ENCODE peak calls at places on chromosomes 13 and 19, in five cellular contexts. G is neuronal stem cell; N is astrocyte; P is CD4-positive, alpha-beta memory T cell; K is cardiac muscle cell. L is an unnamed sample. For H3K4me1, the result is how much of the 10 kb centered on the place peaks cover.

GRCh38 chr19:31066385-31066784 is 282.9 kb downstream of the TSHZ3 start:
- DNase-seq in G (no peak), N (peak), P (no peak), K (peak), L (no peak)

GRCh38 chr19:16380314-16380695 is 55.7 kb downstream of the KLF2 start:
- DNase-seq in G (no peak), N (no peak), P (no peak), K (no peak), L (no peak)

GRCh38 chr19:39197808-39198207 is 1.0 kb downstream of the NCCRP1 start:
- DNase-seq in G (no peak), N (no peak), P (no peak), K (no peak), L (no peak)

GRCh38 chr19:46944918-46945628 is 74.6 kb upstream of the NPAS1 start:
- DNase-seq in G (peak), N (peak), P (no peak), K (peak), L (no peak)

GRCh38 chr13:25169951-25170553 is 2.0 kb downstream of the AMER2 start:
- DNase-seq in G (no peak), N (no peak), P (no peak), K (no peak), L (no peak)

GRCh38 chr19:17445526-17446165 is 2.8 kb downstream of the TMEM221 start:
- DNase-seq in G (no peak), N (no peak), P (no peak), K (no peak), L (no peak)

GRCh38 chr19:28334419-28334818 is 878.5 kb downstream of the UQCRFS1 start:
- DNase-seq in G (no peak), N (no peak), P (no peak), K (no peak), L (no peak)

GRCh38 chr19:46478356-46478986 is 7.1 kb upstream of the PNMA8A start:
- DNase-seq in G (no peak), N (peak), P (no peak), K (peak), L (no peak)

DNA sequence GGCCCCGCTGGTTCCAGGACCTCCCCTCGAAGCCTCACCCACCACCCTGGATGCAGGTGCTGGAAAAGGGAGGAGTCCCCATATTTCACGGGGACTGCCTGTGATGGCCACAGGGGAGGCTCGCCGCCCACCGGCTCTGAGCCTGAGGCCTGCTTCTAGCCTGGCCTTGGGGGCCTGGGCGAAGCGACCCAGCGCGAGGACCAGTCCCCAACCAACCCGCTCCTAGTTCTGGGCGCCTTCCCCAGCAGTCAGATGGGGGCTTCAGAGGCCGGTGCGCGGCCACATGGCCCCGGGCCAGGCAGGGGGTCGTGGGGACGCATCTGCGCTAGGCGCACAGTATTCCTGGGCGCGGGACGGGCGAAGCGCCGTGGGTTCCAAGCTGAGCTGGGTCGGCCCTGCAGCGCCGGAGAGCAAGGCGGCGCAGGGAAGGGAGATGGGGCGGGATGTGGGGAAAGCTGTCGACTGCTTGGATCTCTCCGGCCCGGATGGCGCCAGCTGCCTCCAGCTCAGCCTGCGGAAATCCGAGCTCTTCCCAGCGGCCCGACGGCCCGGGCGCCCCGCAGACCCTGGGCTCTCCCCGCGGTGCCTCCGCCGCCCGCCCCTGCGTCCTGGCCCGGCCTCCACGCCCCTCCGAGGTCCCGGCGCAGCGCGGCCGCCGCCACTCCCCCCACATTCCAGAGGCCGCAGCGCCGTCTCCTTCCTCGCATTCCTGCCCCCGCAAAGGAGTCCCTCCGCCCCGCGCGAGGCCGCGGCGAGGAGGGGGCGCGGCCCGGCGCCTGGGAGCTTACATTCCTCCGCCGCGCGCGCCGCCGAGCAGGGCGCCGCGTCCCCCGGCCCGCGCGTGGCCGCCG is at the start of gene WTIP:
- DNase-seq in G (peak), N (peak), P (no peak), K (peak), L (no peak)
- H3K27ac ChIP-seq in G (peak), N (peak), P (no peak), K (peak), L (no peak)

DNA sequence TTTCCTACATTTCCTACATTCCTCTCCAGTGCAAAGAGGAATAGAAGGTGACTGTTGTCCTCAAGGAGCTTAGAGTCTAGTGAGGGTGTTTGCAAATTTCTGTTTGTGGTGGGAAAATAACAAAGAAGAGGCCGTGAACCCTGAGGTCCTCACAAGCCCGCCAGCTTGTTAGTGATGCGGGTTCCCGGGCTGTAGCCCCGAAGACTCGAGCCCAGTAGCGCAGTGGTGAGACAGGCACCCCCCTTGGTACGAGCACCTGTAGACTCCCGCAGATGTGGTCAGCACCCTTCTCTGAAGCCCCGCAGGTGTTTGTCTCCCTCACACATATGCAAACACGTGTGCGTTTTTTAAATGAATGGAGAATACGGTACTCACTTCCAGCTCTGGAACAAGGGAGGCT is 26.5 kb upstream of the SPACA7 start:
- DNase-seq in G (no peak), N (no peak), P (no peak), K (no peak), L (no peak)
- H3K4me1 ChIP-seq in G (under half), N (under half), P (under half), K (under half), L (under half)

GRCh38 chr19:4979211-4979807 is 10.4 kb downstream of the KDM4B start:
- DNase-seq in G (no peak), N (no peak), P (no peak), K (no peak), L (no peak)

GRCh38 chr19:4977299-4978174 is 8.6 kb downstream of the KDM4B start:
- DNase-seq in G (no peak), N (peak), P (no peak), K (peak), L (no peak)

GRCh38 chr19:4981681-4981958 is 12.7 kb downstream of the KDM4B start:
- DNase-seq in G (no peak), N (no peak), P (no peak), K (no peak), L (no peak)

GRCh38 chr19:4980838-4981680 is 12.1 kb downstream of the KDM4B start:
- DNase-seq in G (no peak), N (no peak), P (no peak), K (no peak), L (no peak)

DNA sequence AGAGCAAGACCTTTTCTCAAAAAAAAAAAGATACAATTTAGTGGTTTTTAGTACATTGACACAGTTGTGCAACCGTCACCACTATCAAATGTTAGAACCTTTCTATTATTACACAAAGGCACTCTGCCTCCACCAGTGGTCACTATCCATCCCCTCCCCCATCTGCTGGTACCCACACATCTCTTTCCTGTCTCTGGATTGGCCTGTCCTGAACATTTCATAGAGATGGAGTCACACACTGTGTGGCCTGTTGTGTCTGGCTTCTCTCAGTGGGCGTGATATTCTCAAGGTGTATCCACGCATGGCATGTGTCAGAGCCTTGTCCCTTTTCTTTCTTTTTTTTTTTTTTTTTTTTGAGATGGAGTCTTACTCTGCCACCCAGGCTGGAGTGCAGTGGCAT is 11.2 kb downstream of the KDM4B start:
- DNase-seq in G (no peak), N (peak), P (no peak), K (peak), L (no peak)
- H3K27ac ChIP-seq in G (no peak), N (no peak), P (no peak), K (no peak), L (no peak)

DNA sequence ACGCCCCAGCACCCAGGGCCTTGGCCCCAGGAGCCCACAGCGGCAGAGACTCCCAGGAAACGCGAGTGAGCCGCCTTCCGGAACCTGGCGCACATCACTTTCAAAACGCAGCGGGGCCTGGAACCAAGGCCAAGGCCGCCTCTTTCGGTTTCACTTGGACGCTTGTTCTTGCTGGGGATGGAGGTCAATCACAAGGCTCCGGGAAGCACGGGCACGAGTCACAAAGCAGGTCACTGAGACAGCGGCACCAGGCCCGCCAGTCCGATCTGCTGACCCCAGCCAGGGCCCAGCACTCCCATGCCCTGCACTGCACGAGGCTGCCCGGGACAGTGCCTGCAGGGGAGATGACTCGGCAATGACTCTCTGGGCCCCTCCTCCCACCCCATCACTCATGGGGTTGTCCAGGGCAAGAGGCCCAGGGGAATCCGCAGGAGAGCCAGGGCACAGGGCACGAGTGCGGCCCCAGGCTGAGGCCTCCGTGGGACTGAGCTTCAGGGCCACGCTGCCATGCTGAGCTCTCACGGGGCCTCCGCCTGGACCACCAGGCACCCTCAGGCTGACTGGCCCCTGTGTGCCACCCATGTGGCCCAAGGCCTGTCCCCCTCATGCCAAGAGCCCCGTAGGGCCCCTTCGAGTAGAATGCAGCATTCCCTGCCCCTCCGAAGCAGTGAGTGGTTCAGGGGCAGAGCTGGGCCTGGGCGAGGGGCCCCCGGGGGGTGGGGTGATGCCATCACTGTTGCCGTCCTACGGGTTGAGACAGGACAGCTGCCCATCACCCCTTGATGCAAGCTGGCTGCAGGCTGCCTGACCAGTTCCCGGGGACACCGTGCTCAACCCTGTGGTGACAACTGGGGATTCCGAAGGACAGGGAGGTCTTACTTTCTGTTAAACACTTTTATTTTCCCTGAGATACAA is 4.9 kb downstream of the SBNO2 start:
- DNase-seq in G (no peak), N (peak), P (no peak), K (peak), L (no peak)
- H3K4me1 ChIP-seq in G (under half), N (under half), P (under half), K (under half), L (under half)

GRCh38 chr19:10327793-10328192 is 5.5 kb downstream of the RAVER1 start:
- DNase-seq in G (no peak), N (no peak), P (no peak), K (no peak), L (no peak)

GRCh38 chr19:10328558-10329429 is 4.5 kb downstream of the RAVER1 start:
- DNase-seq in G (no peak), N (no peak), P (no peak), K (no peak), L (no peak)

GRCh38 chr19:10332158-10332964 is 968 bp downstream of the RAVER1 start:
- DNase-seq in G (no peak), N (no peak), P (no peak), K (no peak), L (no peak)

GRCh38 chr19:10332965-10333757 is at the start of gene RAVER1:
- DNase-seq in G (peak), N (peak), P (peak), K (peak), L (peak)

GRCh38 chr19:10329555-10329954 is 3.8 kb downstream of the RAVER1 start:
- DNase-seq in G (no peak), N (no peak), P (no peak), K (no peak), L (no peak)
- H3K27ac ChIP-seq in G (no peak), N (no peak), P (no peak), K (no peak), L (no peak)

GRCh38 chr19:18696023-18696422 is 12.5 kb downstream of the CRTC1 start:
- DNase-seq in G (no peak), N (no peak), P (no peak), K (no peak), L (no peak)
- H3K4me1 ChIP-seq in G (under half), N (under half), P (under half), K (under half), L (under half)

DNA sequence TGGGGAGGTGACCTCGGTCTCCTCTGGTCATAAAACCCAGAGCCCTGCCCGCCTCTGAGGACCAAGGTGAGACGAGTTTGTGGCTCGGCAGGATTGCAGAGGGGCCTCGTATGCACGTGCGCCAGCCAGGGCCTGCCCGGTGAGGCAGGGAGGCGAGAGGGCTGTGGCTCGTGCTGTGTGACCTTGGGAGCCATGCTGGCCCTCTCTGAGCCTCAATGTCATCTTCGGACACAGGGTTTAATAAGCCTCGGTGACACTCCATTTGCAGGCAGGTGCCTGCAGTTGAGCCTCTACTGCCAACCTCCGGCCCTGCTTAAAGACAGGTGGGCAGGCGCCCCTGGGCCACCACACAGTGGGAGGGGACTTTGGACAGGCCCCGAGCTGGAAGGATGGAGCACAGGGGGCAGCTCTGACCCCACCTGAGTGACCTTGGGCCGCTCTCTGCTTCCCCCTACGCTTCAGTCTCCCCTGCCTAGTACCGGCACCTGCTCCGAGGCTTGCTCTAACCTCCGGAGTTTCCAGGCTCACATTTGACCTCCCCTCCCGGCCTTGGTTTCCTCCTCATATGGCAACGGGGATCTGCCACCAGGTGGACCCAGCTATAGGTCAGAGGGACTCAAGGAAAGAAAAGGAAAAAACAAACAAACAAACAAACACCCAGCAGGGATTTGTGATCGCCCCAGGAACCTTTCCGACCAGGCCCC is 3.2 kb downstream of the ZBTB7A start:
- DNase-seq in G (no peak), N (no peak), P (no peak), K (no peak), L (no peak)
- H3K27ac ChIP-seq in G (no peak), N (peak), P (peak), K (peak), L (peak)

GRCh38 chr19:5957132-5957531 is 20.8 kb downstream of the RANBP3 start:
- DNase-seq in G (no peak), N (peak), P (no peak), K (no peak), L (no peak)
- H3K4me1 ChIP-seq in G (under half), N (under half), P (half or more), K (half or more), L (half or more)

DNA sequence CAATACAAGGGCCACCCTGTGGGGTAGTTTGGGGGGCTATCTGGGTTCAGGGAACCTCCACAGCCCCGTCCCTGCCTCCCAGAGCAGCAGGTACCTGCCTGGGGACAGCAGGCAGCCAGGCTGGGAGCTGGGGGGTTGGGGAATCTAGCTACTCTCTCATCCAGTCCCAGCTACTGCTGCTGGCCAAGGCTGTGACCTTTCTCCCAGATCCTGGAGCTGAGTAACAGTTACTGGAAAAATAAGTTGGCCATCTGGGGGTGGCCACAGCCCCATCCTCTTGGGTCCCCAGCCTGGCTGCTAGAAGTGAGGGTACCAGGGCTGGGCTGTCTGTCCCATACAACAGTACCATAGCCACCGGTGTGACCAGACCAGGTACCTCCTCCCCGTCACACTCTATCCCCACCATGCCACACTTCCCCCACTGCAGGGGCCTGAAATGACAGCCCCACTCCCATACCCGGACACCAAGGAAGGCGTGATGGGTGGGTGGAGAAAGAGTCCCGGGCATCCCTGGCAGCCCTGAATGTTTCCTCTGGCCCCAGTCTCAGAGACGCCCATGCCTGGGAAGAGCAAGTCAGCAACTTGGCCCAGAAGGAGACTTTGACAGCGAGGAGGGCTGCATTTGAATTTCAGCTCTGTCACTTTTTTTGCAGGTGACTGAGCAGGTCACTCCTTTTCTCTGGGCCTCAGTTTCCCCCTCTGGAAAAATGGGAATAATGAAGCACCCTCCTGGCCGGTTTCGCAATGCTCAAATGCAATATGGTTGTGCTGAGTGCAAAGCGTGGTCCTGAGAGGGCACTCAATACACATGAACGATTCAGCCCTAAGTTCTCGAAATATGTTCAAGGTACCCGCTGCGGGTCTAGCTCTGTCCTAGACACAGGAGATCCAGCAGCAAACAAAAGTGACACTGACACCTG is 30.7 kb upstream of the NFIC start:
- DNase-seq in G (no peak), N (no peak), P (no peak), K (peak), L (no peak)
- H3K27ac ChIP-seq in G (no peak), N (no peak), P (no peak), K (no peak), L (no peak)

DNA sequence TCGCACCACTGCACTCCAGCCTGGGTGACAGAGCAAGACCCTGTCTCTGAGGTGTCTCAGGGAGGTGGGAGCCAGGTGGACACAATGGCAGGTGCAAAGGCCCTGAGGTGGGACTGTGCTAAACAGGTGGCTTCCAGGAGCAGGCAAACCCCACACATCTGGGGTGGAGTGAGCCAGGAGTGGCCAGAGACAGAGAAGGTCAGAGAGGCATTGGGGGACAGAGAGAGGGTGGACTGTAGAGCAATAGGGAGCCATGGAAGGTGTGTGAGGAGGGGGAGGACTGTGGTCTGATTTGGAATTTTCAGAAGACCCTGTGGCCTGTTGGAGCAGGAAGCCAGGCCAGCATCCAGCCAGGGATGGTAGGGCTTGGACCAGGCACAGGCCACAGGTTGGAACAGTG is 4.7 kb downstream of the MEF2B start:
- DNase-seq in G (no peak), N (no peak), P (no peak), K (no peak), L (no peak)
- H3K4me1 ChIP-seq in G (under half), N (under half), P (under half), K (under half), L (under half)